ENCODE peak calls at places on chromosomes 11 and 22, in six cellular contexts. E is kidney, M is WERI-Rb-1, R is prostate gland, H is H1, O is adipocyte. G is an unnamed sample.

GRCh38 chr11:124748481-124749338 is 3.3 kb downstream of the VSIG2 start:
- DNase-seq in E (peak; percentile 80), M (no peak), R (no peak), H (no peak), O (no peak), G (no peak)

GRCh38 chr11:12274056-12274455 is 103.3 kb upstream of the PARVA start:
- DNase-seq in E (no peak), M (no peak), R (no peak), H (no peak), O (no peak), G (no peak)

GRCh38 chr22:49327411-49327810 is 500.3 kb downstream of the BRD1 start:
- DNase-seq in E (peak; percentile 18), M (no peak), R (no peak), H (no peak), O (no peak), G (no peak)

GRCh38 chr11:123775274-123775673 is 21.0 kb upstream of the OR6X1 start:
- DNase-seq in E (no peak), M (no peak), R (no peak), H (no peak), O (no peak), G (no peak)

GRCh38 chr11:114026355-114026754 is 33.2 kb upstream of the ZBTB16 start:
- DNase-seq in E (no peak), M (no peak), R (no peak), H (no peak), O (peak; percentile 7), G (peak; percentile 91)

GRCh38 chr11:109728056-109728455 is 306.1 kb downstream of the C11orf87 start:
- DNase-seq in E (no peak), M (no peak), R (no peak), H (no peak), O (no peak), G (no peak)

GRCh38 chr11:94129505-94130335 is 1.1 kb downstream of the PANX1 start:
- DNase-seq in E (no peak), M (no peak), R (peak; percentile 21), H (peak; percentile 33), O (peak; percentile 73), G (peak; percentile 28)

GRCh38 chr22:17785185-17786184 is 11.2 kb upstream of the BID start:
- DNase-seq in E (no peak), M (peak; percentile 52), R (peak; percentile 34), H (peak; percentile 96), O (peak; percentile 22), G (no peak)

GRCh38 chr11:67656278-67656922 is 5.9 kb upstream of the ACY3 start:
- DNase-seq in E (no peak), M (no peak), R (no peak), H (no peak), O (no peak), G (no peak)

GRCh38 chr11:61083601-61084147 is 18.6 kb upstream of the CD5 start:
- DNase-seq in E (no peak), M (no peak), R (no peak), H (no peak), O (no peak), G (no peak)

GRCh38 chr11:24624432-24624831 is 127.6 kb downstream of the LUZP2 start:
- DNase-seq in E (no peak), M (no peak), R (no peak), H (no peak), O (no peak), G (no peak)

GRCh38 chr11:14340721-14341120 is 18.3 kb downstream of the RRAS2 start:
- DNase-seq in E (no peak), M (no peak), R (no peak), H (no peak), O (no peak), G (no peak)

GRCh38 chr11:34366522-34366921 is 8.7 kb upstream of the ABTB2 start:
- DNase-seq in E (no peak), M (peak; percentile 48), R (no peak), H (no peak), O (no peak), G (peak; percentile 65)

GRCh38 chr11:63937713-63938480 is 905 bp upstream of the NAA40 start:
- DNase-seq in E (no peak), M (no peak), R (no peak), H (peak; percentile 59), O (no peak), G (no peak)

GRCh38 chr11:94049351-94049750 is 28.2 kb downstream of the HEPHL1 start:
- DNase-seq in E (no peak), M (no peak), R (no peak), H (no peak), O (no peak), G (no peak)

GRCh38 chr11:17653606-17654005 is 65.8 kb upstream of the MYOD1 start:
- DNase-seq in E (no peak), M (peak; percentile 81), R (no peak), H (no peak), O (no peak), G (no peak)

GRCh38 chr11:47176328-47177228 is at the start of gene ARFGAP2:
- DNase-seq in E (peak; percentile 99), M (peak; percentile 96), R (peak; percentile 98), H (peak; percentile 93), O (peak; percentile 99), G (peak; percentile 90)

GRCh38 chr11:32029721-32030120 is 61.2 kb upstream of the RCN1 start:
- DNase-seq in E (no peak), M (no peak), R (no peak), H (no peak), O (no peak), G (no peak)

GRCh38 chr11:19577391-19577831 is 135.2 kb upstream of the NAV2 start:
- DNase-seq in E (no peak), M (no peak), R (no peak), H (no peak), O (peak; percentile 31), G (no peak)

GRCh38 chr11:118488480-118489109 is 38.7 kb upstream of the TTC36 start:
- DNase-seq in E (no peak), M (peak; percentile 65), R (peak; percentile 54), H (peak; percentile 82), O (peak; percentile 89), G (peak; percentile 78)

GRCh38 chr11:118911113-118911879 is 14.4 kb downstream of the BCL9L start:
- DNase-seq in E (peak; percentile 83), M (no peak), R (no peak), H (no peak), O (peak; percentile 61), G (no peak)

GRCh38 chr11:61474234-61474633 is 34.3 kb upstream of the LRRC10B start:
- DNase-seq in E (no peak), M (no peak), R (no peak), H (no peak), O (no peak), G (no peak)

GRCh38 chr11:65120831-65121230 is 1.1 kb downstream of the FAU start:
- DNase-seq in E (peak; percentile 15), M (no peak), R (no peak), H (no peak), O (no peak), G (no peak)
- H3K4me3 ChIP-seq in E (peak overlapping the region; percentile 98), M (peak overlapping the region; percentile 81), R (peak overlapping the region; percentile 65), H (peak overlapping the region; percentile 80), O (peak overlapping the region; percentile 95), G (peak overlapping the region; percentile 100)

GRCh38 chr11:45649544-45650165 is 15.8 kb downstream of the CHST1 start:
- DNase-seq in E (no peak), M (no peak), R (no peak), H (peak; percentile 37), O (no peak), G (no peak)
- H3K4me3 ChIP-seq in E (no peak overlapping the region), M (no peak overlapping the region), R (no peak overlapping the region), H (no peak overlapping the region), O (no peak overlapping the region), G (no peak overlapping the region)

DNA sequence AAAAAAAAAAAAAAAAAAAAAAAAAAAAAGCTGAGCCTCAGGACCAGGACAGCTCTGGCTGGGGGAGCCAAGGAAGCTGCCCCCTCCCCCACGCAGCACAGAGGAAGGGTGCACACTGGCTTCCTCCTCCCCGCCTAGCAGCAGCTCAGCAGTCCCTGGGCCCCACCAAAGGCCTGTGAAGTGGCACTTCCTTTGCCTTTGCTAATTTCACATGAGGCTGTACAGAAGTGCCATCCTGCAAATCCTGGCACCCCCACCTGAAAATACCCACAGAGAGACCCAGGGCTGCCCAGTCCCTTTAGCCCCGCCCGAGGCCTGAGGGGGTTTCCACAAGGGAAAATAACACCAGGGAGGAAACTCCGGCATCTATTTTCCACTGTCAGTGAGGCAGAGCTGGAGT is 3.9 kb downstream of the RHOG start:
- DNase-seq in E (peak; percentile 78), M (no peak), R (no peak), H (no peak), O (no peak), G (peak; percentile 72)
- H3K4me3 ChIP-seq in E (no peak overlapping the region), M (no peak overlapping the region), R (no peak overlapping the region), H (no peak overlapping the region), O (no peak overlapping the region), G (peak overlapping the region; percentile 99)

DNA sequence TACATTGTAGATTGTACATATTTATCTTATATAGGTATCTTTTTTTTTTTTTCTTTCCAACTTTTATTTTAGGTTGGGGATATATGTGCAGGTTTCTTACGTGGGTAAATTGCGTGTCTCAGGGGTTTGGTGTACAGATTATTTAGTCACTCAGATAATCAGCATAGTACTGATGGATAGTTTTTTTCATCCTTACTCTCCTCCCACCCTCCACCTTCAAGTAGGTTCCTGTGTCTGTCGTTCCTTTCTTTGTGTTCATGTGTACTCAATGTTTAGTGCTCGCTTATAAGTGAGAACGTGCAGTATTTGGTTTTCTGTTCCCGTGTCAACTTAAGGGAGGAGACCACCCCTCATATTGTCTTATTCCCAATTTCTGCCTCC is 9.6 kb downstream of the C11orf96 start:
- DNase-seq in E (no peak), M (no peak), R (no peak), H (no peak), O (no peak), G (no peak)
- H3K4me3 ChIP-seq in E (no peak overlapping the region), M (no peak overlapping the region), R (no peak overlapping the region), H (no peak overlapping the region), O (no peak overlapping the region), G (no peak overlapping the region)

DNA sequence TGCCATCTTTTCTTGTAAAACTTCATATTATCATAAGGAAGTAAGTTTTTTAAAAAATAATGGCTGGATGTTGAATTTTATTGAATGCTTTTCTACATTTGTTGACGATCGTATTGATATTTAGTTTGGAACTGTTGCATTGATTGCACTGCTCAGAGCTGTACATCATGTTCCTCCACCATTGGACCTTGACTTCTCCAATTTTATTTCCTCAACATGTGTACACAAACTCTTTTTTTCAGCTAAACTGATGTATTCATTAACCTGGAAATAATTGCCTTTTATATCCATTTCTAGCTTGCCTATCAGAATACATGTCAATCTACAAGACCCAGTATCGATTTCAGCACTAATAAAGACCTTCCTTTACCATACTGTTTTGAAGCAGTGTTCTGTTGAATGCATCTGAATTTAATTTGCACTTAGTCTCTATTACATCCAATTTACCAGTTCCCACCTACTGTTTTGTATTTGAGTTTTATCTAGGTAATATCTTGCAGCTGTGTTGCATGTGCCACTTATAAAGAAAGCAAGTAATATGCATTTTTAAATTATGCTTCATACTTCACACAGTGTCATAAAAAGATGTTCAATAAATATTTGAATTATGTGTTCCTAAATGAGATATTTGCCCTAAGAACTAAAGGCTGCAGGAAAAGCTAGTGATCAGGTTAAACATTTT is 5.5 kb downstream of the CEP57 start:
- DNase-seq in E (no peak), M (no peak), R (no peak), H (no peak), O (no peak), G (no peak)
- H3K4me3 ChIP-seq in E (no peak overlapping the region), M (no peak overlapping the region), R (no peak overlapping the region), H (no peak overlapping the region), O (no peak overlapping the region), G (no peak overlapping the region)